ENCODE peak calls at places on chromosomes 7 and 10, in ten cellular contexts. S, D, I, F, T, A, P, Y, Z and V are unnamed samples.
A peak's percentile ranks its signal among the peaks of the same experiment; 100 is the strongest.

GRCh38 chr10:95395947-95396449 is 105.2 kb upstream of the PDLIM1 start:
- DNase-seq in S (no peak), D (no peak), I (no peak), F (no peak), T (peak; percentile 72), A (no peak), P (no peak), Y (no peak), Z (no peak), V (no peak)

GRCh38 chr10:5628798-5629788 is 37.3 kb downstream of the ASB13 start:
- DNase-seq in S (no peak), D (no peak), I (peak; percentile 18), F (peak; percentile 39), T (no peak), A (no peak), P (peak; percentile 16), Y (no peak), Z (no peak), V (peak; percentile 46)

GRCh38 chr10:103968441-103969391 is 1.8 kb downstream of the SLK start:
- DNase-seq in S (no peak), D (no peak), I (no peak), F (peak; percentile 25), T (no peak), A (no peak), P (no peak), Y (no peak), Z (no peak), V (no peak)

GRCh38 chr10:105347487-105347886 is 706.4 kb downstream of the SORCS3 start:
- DNase-seq in S (no peak), D (no peak), I (no peak), F (peak; percentile 1), T (no peak), A (no peak), P (no peak), Y (no peak), Z (no peak), V (no peak)

GRCh38 chr10:14276200-14276599 is 54.5 kb downstream of the FRMD4A start:
- DNase-seq in S (no peak), D (no peak), I (no peak), F (no peak), T (no peak), A (no peak), P (no peak), Y (no peak), Z (no peak), V (no peak)

GRCh38 chr10:51886438-51887068 is 187.2 kb upstream of the CSTF2T start:
- DNase-seq in S (peak; percentile 74), D (no peak), I (peak; percentile 33), F (peak; percentile 51), T (no peak), A (no peak), P (no peak), Y (no peak), Z (no peak), V (peak; percentile 74)

GRCh38 chr10:67666416-67667043 is 29.5 kb downstream of the CTNNA3 start:
- DNase-seq in S (peak; percentile 16), D (no peak), I (no peak), F (peak; percentile 57), T (no peak), A (no peak), P (no peak), Y (no peak), Z (no peak), V (peak; percentile 32)

GRCh38 chr7:9937944-9938631 is 1035.6 kb upstream of the PHF14 start:
- DNase-seq in S (no peak), D (no peak), I (no peak), F (peak; percentile 18), T (no peak), A (no peak), P (no peak), Y (no peak), Z (no peak), V (peak; percentile 4)

GRCh38 chr10:126898460-126898859 is 6.8 kb upstream of the DOCK1 start:
- DNase-seq in S (no peak), D (no peak), I (no peak), F (no peak), T (no peak), A (no peak), P (no peak), Y (no peak), Z (no peak), V (no peak)

GRCh38 chr10:126904493-126904806 is 778 bp upstream of the DOCK1 start:
- DNase-seq in S (no peak), D (no peak), I (no peak), F (no peak), T (no peak), A (no peak), P (no peak), Y (no peak), Z (no peak), V (no peak)

GRCh38 chr10:126903646-126904360 is 1.4 kb upstream of the DOCK1 start:
- DNase-seq in S (no peak), D (no peak), I (no peak), F (no peak), T (no peak), A (no peak), P (no peak), Y (no peak), Z (no peak), V (no peak)

GRCh38 chr10:126904807-126905686 is at the start of gene DOCK1:
- DNase-seq in S (peak; percentile 74), D (peak; percentile 73), I (peak; percentile 18), F (peak; percentile 73), T (peak; percentile 83), A (peak; percentile 64), P (peak; percentile 85), Y (peak; percentile 61), Z (peak; percentile 50), V (peak; percentile 60)

GRCh38 chr10:126902157-126902556 is 3.1 kb upstream of the DOCK1 start:
- DNase-seq in S (peak; percentile 91), D (no peak), I (peak; percentile 26), F (peak; percentile 63), T (no peak), A (no peak), P (no peak), Y (no peak), Z (no peak), V (peak; percentile 80)
- TF ChIP-seq CTCF in S (peak; percentile 56), D (no peak), I (peak; percentile 19), F (peak; percentile 35), T (no peak), A (no peak), P (no peak), Y (no peak), Z (no peak), V (peak; percentile 33)

GRCh38 chr7:13179011-13179574 is 491.7 kb downstream of the ARL4A start:
- DNase-seq in S (no peak), D (no peak), I (no peak), F (peak; percentile 27), T (no peak), A (no peak), P (no peak), Y (no peak), Z (no peak), V (peak; percentile 12)
- TF ChIP-seq CTCF in S (peak; percentile 20), D (no peak), I (peak; percentile 30), F (peak; percentile 17), T (no peak), A (no peak), P (no peak), Y (peak; percentile 25), Z (no peak), V (no peak)

GRCh38 chr7:63899691-63900393 is 98.8 kb upstream of the ZNF722 start:
- DNase-seq in S (no peak), D (no peak), I (no peak), F (no peak), T (peak; percentile 76), A (peak; percentile 81), P (no peak), Y (no peak), Z (peak; percentile 73), V (peak; percentile 23)

DNA sequence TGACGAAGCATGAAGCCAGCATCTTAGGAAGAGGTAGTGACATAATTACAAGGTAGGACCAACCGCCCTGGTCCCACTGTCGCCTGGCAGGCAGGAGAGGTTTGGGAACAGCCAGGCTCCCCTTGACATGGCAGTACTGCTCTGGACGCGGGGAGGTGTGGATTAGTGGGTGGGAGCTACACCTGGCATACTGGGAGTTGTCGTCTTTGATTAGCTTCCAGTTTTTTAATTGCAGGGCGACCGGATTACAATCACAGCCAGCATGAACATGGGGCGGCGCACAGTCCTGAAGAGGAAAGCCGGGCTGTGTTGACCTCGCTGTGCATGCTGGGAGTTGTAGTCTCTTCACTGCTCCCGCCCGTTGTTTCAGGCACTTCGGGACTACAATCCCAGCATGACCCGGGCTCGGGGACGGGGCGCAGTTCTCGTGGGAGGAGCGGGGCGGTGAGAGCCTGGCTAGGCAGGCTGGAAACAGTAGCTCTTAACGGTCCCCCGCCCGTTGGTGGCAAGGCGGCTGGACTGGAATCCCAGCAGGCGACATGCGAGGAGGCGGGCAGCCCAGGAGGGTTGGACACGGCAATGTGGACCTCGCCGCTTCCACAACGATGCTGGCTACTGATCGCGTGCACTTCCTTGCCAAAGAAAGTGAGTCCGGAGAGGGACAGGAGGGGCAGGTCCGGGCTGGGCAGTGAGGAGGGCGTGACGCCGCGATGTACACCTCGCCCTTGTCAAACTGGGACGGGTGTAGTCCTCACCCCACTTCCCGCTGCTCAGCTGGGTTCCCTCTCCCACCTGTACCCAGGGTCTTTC is 98.0 kb upstream of the ZNF722 start:
- DNase-seq in S (peak; percentile 3), D (no peak), I (no peak), F (peak; percentile 0), T (peak; percentile 85), A (peak; percentile 88), P (peak; percentile 92), Y (no peak), Z (peak; percentile 92), V (peak; percentile 66)
- TF ChIP-seq CTCF in S (no peak), D (no peak), I (no peak), F (no peak), T (no peak), A (no peak), P (no peak), Y (no peak), Z (no peak), V (no peak)

GRCh38 chr7:31061185-31061584 is 9.1 kb downstream of the ADCYAP1R1 start:
- DNase-seq in S (no peak), D (peak; percentile 36), I (no peak), F (no peak), T (no peak), A (no peak), P (no peak), Y (no peak), Z (no peak), V (no peak)
- TF ChIP-seq CTCF in S (no peak), D (no peak), I (no peak), F (no peak), T (no peak), A (no peak), P (no peak), Y (no peak), Z (no peak), V (no peak)